ENCODE peak calls at places on chromosomes 3 and 15, in six cellular contexts. Y is upper lobe of left lung, M is heart right ventricle, Q is choroid plexus epithelial cell, L is A673, N is AG10803. J is an unnamed sample.

GRCh38 chr3:55285156-55285555 is 201.9 kb downstream of the WNT5A start:
- DNase-seq in N (peak; percentile 88), Q (no peak), Y (no peak), M (no peak), L (no peak), J (no peak)

GRCh38 chr15:53693729-53694533 is 65.5 kb downstream of the WDR72 start:
- DNase-seq in M (peak; percentile 23), L (no peak), Y (no peak), N (no peak), Q (peak; percentile 0), J (no peak)

GRCh38 chr3:170233532-170233931 is 11.3 kb downstream of the PRKCI start:
- DNase-seq in Y (no peak), N (peak; percentile 83), Q (peak; percentile 91), L (peak; percentile 15), M (no peak), J (no peak)

GRCh38 chr15:44144992-44145391 is 50.1 kb downstream of the FRMD5 start:
- DNase-seq in N (no peak), Y (no peak), L (no peak), M (no peak), Q (no peak), J (no peak)

GRCh38 chr3:113626513-113627371 is 69.7 kb downstream of the USF3 start:
- DNase-seq in Q (peak; percentile 76), M (peak; percentile 42), Y (no peak), N (peak; percentile 50), L (peak; percentile 78), J (peak; percentile 81)

GRCh38 chr3:85670626-85671025 is 711.8 kb downstream of the CADM2 start:
- DNase-seq in N (no peak), Y (no peak), Q (no peak), L (no peak), M (no peak), J (no peak)

GRCh38 chr3:45381168-45381852 is 7.1 kb upstream of the LARS2 start:
- DNase-seq in N (no peak), M (no peak), Q (no peak), L (no peak), Y (no peak), J (no peak)

GRCh38 chr3:46537316-46537715 is 28.8 kb downstream of the LRRC2 start:
- DNase-seq in Q (no peak), Y (no peak), M (no peak), L (no peak), N (no peak), J (no peak)

GRCh38 chr3:44442591-44443309 is 34.7 kb downstream of the ZNF445 start:
- DNase-seq in N (no peak), Q (no peak), Y (no peak), M (no peak), L (no peak), J (no peak)

GRCh38 chr3:193240850-193241706 is at the start of gene PLAAT1:
- DNase-seq in L (peak; percentile 83), Q (peak; percentile 45), N (peak; percentile 17), M (peak; percentile 79), Y (peak; percentile 93), J (peak; percentile 66)

GRCh38 chr3:66363133-66363532 is 137.7 kb downstream of the LRIG1 start:
- DNase-seq in N (no peak), M (no peak), L (peak; percentile 7), Y (no peak), Q (no peak), J (no peak)

GRCh38 chr3:61686228-61686648 is 124.9 kb downstream of the PTPRG start:
- DNase-seq in N (no peak), M (no peak), Y (no peak), Q (no peak), L (no peak), J (no peak)

GRCh38 chr15:31004220-31004733 is 12.8 kb upstream of the MTMR10 start:
- DNase-seq in Y (no peak), Q (no peak), L (no peak), N (no peak), M (peak; percentile 33), J (no peak)

GRCh38 chr15:64430000-64430735 is 30.2 kb upstream of the ZNF609 start:
- DNase-seq in L (peak; percentile 93), Y (no peak), Q (peak; percentile 98), N (peak; percentile 96), M (no peak), J (no peak)

GRCh38 chr3:175108613-175109151 is 249.5 kb downstream of the NAALADL2 start:
- DNase-seq in N (no peak), Q (no peak), M (no peak), Y (no peak), L (no peak), J (no peak)

GRCh38 chr15:83571820-83572707 is 81.9 kb upstream of the ADAMTSL3 start:
- DNase-seq in Q (peak; percentile 62), N (peak; percentile 32), Y (no peak), L (peak; percentile 65), M (no peak), J (no peak)

GRCh38 chr15:88792342-88793282 is 10.6 kb upstream of the ACAN start:
- DNase-seq in N (no peak), Y (no peak), Q (no peak), M (no peak), L (no peak), J (no peak)

GRCh38 chr3:61927332-61927731 is 366.0 kb downstream of the PTPRG start:
- DNase-seq in L (no peak), N (peak; percentile 97), Q (peak; percentile 88), Y (no peak), M (peak; percentile 74), J (no peak)

GRCh38 chr15:68542771-68543544 is 35.8 kb upstream of the CORO2B start:
- DNase-seq in M (no peak), L (no peak), N (peak; percentile 90), Y (no peak), Q (peak; percentile 96), J (peak; percentile 89)

GRCh38 chr3:71051893-71052687 is 531.4 kb downstream of the FOXP1 start:
- DNase-seq in Y (no peak), L (peak; percentile 28), Q (peak; percentile 70), N (peak; percentile 70), M (no peak), J (no peak)

GRCh38 chr3:136068708-136069107 is 103.2 kb downstream of the PPP2R3A start:
- DNase-seq in L (no peak), Q (no peak), Y (no peak), M (no peak), N (peak; percentile 85), J (no peak)

GRCh38 chr15:68819451-68820204 is 1.1 kb downstream of the ANP32A start:
- DNase-seq in L (peak; percentile 85), M (peak; percentile 43), Y (peak; percentile 87), N (peak; percentile 63), Q (peak; percentile 67), J (no peak)

GRCh38 chr3:123447416-123447748 is 1.5 kb downstream of the ADCY5 start:
- DNase-seq in Y (peak; percentile 85), L (no peak), Q (no peak), N (no peak), M (peak; percentile 37), J (no peak)

GRCh38 chr3:89372456-89372855 is 265.0 kb downstream of the EPHA3 start:
- DNase-seq in N (peak; percentile 19), Q (peak; percentile 30), L (peak; percentile 70), Y (no peak), M (no peak), J (no peak)

GRCh38 chr3:130604806-130605205 is 87.8 kb downstream of the COL6A6 start:
- DNase-seq in L (no peak), Y (no peak), N (no peak), Q (no peak), M (no peak), J (no peak)

GRCh38 chr3:27333843-27334242 is 35.3 kb downstream of the NEK10 start:
- DNase-seq in M (no peak), Y (no peak), N (no peak), Q (no peak), L (no peak), J (no peak)

DNA sequence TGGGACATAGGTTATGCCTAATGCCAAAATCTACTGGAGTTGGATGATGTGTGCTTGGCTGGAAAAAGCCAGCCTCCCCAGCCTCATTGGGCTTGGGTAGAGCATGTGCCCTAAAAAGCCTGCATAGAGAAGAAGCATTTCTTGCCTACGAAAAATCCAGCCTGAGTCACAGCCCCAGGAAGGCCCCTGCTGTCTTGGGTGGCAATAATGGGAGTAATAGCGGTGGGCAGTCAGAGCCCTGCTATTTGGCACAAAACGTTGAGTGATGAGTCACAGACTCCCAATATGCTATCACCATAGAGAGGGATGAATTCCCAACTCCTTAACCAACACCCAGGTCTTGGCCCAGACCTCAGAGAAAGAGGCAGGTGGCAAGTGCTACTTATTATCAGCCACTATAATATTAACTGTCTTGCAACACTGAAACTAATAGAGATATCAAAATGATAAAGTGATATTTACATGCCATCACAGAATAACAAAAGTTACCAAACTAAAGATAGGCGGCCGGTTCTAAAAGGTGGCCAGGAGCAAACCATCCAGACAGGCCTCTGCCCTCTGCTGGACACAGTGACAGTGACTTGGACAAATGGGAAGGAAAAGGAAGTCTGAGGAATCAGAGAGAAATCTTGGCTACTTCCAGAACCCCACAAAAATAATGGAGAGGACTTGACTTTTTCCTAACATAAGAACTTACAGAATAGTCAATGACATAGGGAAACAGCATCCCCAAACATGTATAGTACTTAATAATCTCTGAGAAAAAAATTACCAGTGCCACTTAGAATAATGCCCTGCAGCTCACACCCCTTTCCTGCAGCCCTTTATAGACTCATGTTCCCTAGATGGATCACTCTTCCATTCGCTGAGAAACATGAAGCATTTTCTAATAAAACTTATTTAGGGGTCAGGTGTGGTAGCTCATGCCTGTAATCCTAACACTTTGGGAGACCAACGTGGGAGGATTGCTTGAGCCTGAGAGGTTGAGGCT is 51.9 kb upstream of the MUC13 start:
- DNase-seq in L (peak; percentile 89), M (no peak), N (peak; percentile 86), Q (peak; percentile 69), Y (no peak), J (no peak)
- TF ChIP-seq CTCF in L (peak; percentile 39), M (peak; percentile 53), N (peak; percentile 59), Q (peak; percentile 59), Y (peak; percentile 44), J (no peak)

GRCh38 chr3:167777356-167777755 is 41.8 kb downstream of the SERPINI1 start:
- DNase-seq in Y (no peak), N (no peak), Q (no peak), M (no peak), L (no peak), J (no peak)
- TF ChIP-seq CTCF in Y (no peak), N (no peak), Q (no peak), M (no peak), L (no peak), J (no peak)

DNA sequence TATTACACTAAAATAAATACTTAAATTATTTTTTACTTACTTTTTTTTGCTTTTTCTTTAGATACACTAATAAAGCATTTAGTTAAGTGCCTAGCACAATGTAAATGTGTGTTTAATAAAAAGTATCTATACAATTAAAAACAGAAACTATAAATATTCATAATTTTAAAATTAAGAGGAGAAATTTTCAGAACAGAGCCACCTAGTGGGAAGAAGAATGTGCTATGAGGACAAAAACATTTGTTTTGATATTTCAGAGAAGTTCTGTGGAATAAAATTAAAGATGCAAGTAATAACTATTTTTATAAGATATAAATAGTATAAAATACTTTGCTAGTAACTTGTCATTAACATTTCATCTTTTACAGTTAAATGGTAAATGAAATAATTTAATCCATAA is 33.6 kb upstream of the PLSCR5 start:
- DNase-seq in N (no peak), M (no peak), Y (no peak), Q (peak; percentile 23), L (peak; percentile 18), J (no peak)
- TF ChIP-seq CTCF in N (peak; percentile 61), M (peak; percentile 36), Y (no peak), Q (no peak), L (peak; percentile 59), J (no peak)

GRCh38 chr3:107664614-107665013 is 141.9 kb downstream of the BBX start:
- DNase-seq in Q (peak; percentile 24), M (no peak), Y (no peak), L (no peak), N (no peak), J (no peak)
- TF ChIP-seq CTCF in Q (peak; percentile 32), M (no peak), Y (no peak), L (peak; percentile 25), N (peak; percentile 13), J (no peak)

J was measured in ascending aorta.